ENCODE peak calls at places on chromosomes 6 and 20, in nine cellular contexts. P is T-helper 2 cell; Q is mucosa of descending colon; R is NCI-H2171; W is pons; V is CD4-positive, alpha-beta T cell; S is MV-4-11; G is NCI-H524; L is GM23248. C is an unnamed sample.

GRCh38 chr6:44127186-44128019 is at the start of the genes MRPL14 and TMEM63B:
- DNase-seq in P (peak; percentile 89), Q (peak; percentile 92), R (peak; percentile 86), W (peak; percentile 75), V (peak; percentile 80), S (peak; percentile 68), G (peak; percentile 79), L (peak; percentile 97), C (peak; percentile 53)

GRCh38 chr6:73302339-73302738 is 39.3 kb upstream of the KHDC1 start:
- DNase-seq in P (no peak), Q (no peak), R (no peak), W (no peak), V (no peak), S (no peak), G (no peak), L (no peak), C (no peak)

GRCh38 chr6:118249680-118250079 is 298.4 kb upstream of the PLN start:
- DNase-seq in P (no peak), Q (no peak), R (no peak), W (no peak), V (no peak), S (no peak), G (peak; percentile 80), L (no peak), C (no peak)

GRCh38 chr20:43988451-43988850 is 73.8 kb downstream of the TOX2 start:
- DNase-seq in P (no peak), Q (no peak), R (no peak), W (no peak), V (no peak), S (no peak), G (no peak), L (no peak), C (no peak)

GRCh38 chr6:34671801-34672656 is 24.5 kb downstream of the ILRUN start:
- DNase-seq in P (peak; percentile 78), Q (peak; percentile 73), R (no peak), W (no peak), V (peak; percentile 75), S (peak; percentile 74), G (no peak), L (peak; percentile 82), C (no peak)

GRCh38 chr6:81002126-81002525 is 750.4 kb downstream of the TENT5A start:
- DNase-seq in P (no peak), Q (no peak), R (no peak), W (no peak), V (no peak), S (no peak), G (no peak), L (peak; percentile 8), C (no peak)

GRCh38 chr6:45949256-45949655 is 66.4 kb downstream of the CLIC5 start:
- DNase-seq in P (no peak), Q (no peak), R (no peak), W (no peak), V (no peak), S (no peak), G (no peak), L (no peak), C (no peak)

GRCh38 chr20:29873946-29874345 is 1383.5 kb upstream of the DEFB115 start:
- DNase-seq in P (no peak), Q (peak; percentile 84), R (peak; percentile 9), W (no peak), V (no peak), S (no peak), G (peak; percentile 10), L (peak; percentile 63), C (no peak)

GRCh38 chr6:71127374-71127773 is 161.2 kb upstream of the OGFRL1 start:
- DNase-seq in P (no peak), Q (no peak), R (no peak), W (no peak), V (no peak), S (peak; percentile 3), G (no peak), L (no peak), C (no peak)

GRCh38 chr20:41078329-41078728 is 49.7 kb downstream of the TOP1 start:
- DNase-seq in P (no peak), Q (no peak), R (no peak), W (peak; percentile 65), V (no peak), S (peak; percentile 53), G (peak; percentile 22), L (peak; percentile 67), C (no peak)

GRCh38 chr20:19692685-19693119 is 65.4 kb upstream of the RIN2 start:
- DNase-seq in P (no peak), Q (no peak), R (peak; percentile 53), W (peak; percentile 23), V (no peak), S (no peak), G (peak; percentile 59), L (peak; percentile 58), C (peak; percentile 62)

GRCh38 chr6:75024796-75025195 is 181.1 kb downstream of the COL12A1 start:
- DNase-seq in P (no peak), Q (no peak), R (no peak), W (no peak), V (no peak), S (no peak), G (no peak), L (no peak), C (no peak)

GRCh38 chr6:104212977-104213696 is 646.6 kb downstream of the HACE1 start:
- DNase-seq in P (no peak), Q (no peak), R (no peak), W (no peak), V (no peak), S (no peak), G (no peak), L (no peak), C (no peak)

GRCh38 chr6:44453146-44453545 is 65.6 kb downstream of the CDC5L start:
- DNase-seq in P (no peak), Q (no peak), R (no peak), W (no peak), V (no peak), S (no peak), G (no peak), L (peak; percentile 49), C (no peak)

GRCh38 chr20:46114449-46114848 is 3.7 kb upstream of the CD40 start:
- DNase-seq in P (no peak), Q (no peak), R (no peak), W (no peak), V (no peak), S (no peak), G (no peak), L (no peak), C (no peak)

GRCh38 chr6:43842231-43842794 is 72.3 kb downstream of the VEGFA start:
- DNase-seq in P (no peak), Q (no peak), R (no peak), W (no peak), V (no peak), S (no peak), G (no peak), L (peak; percentile 93), C (no peak)

GRCh38 chr6:170440437-170440836 is 112.7 kb downstream of the PSMB1 start:
- DNase-seq in P (no peak), Q (peak; percentile 36), R (no peak), W (no peak), V (no peak), S (no peak), G (no peak), L (no peak), C (no peak)

GRCh38 chr20:31473331-31474096 is 1.4 kb downstream of the DEFB124 start:
- DNase-seq in P (no peak), Q (no peak), R (no peak), W (no peak), V (no peak), S (no peak), G (no peak), L (peak; percentile 6), C (no peak)

GRCh38 chr6:39409889-39410288 is 87.4 kb upstream of the KCNK16 start:
- DNase-seq in P (no peak), Q (no peak), R (no peak), W (no peak), V (no peak), S (no peak), G (no peak), L (no peak), C (no peak)

GRCh38 chr6:14455942-14456648 is 338.5 kb downstream of the CD83 start:
- DNase-seq in P (no peak), Q (no peak), R (no peak), W (no peak), V (no peak), S (no peak), G (no peak), L (no peak), C (no peak)

GRCh38 chr6:37821449-37821848 is 1.9 kb downstream of the ZFAND3 start:
- DNase-seq in P (no peak), Q (no peak), R (no peak), W (no peak), V (no peak), S (no peak), G (no peak), L (no peak), C (no peak)